ENCODE peak calls at places on chromosome X, in seven cellular contexts. One of them, this sample, is unnamed.

GRCh38 chrX:24513416-24513815 is 48.3 kb downstream of the PDK3 start:
- DNase-seq in GM12891: no peak
- DNase-seq in NB4: no peak
- DNase-seq in suprapubic skin: no peak
- DNase-seq in lower leg skin: no peak
- DNase-seq in HCT116: no peak
- DNase-seq in GM12878: peak; percentile 63
- DNase-seq in this sample: no peak

GRCh38 chrX:68018248-68019203 is 414.8 kb downstream of the OPHN1 start:
- DNase-seq in GM12891: no peak
- DNase-seq in NB4: peak; percentile 35
- DNase-seq in suprapubic skin: no peak
- DNase-seq in lower leg skin: no peak
- DNase-seq in HCT116: peak; percentile 10
- DNase-seq in GM12878: no peak
- DNase-seq in this sample: no peak

GRCh38 chrX:150363561-150364346 is 637 bp downstream of the MAMLD1 start:
- DNase-seq in GM12891: no peak
- DNase-seq in NB4: peak; percentile 14
- DNase-seq in suprapubic skin: no peak
- DNase-seq in lower leg skin: no peak
- DNase-seq in HCT116: no peak
- DNase-seq in GM12878: no peak
- DNase-seq in this sample: no peak

GRCh38 chrX:68835104-68835442 is 6.3 kb downstream of the EFNB1 start:
- DNase-seq in GM12891: no peak
- DNase-seq in NB4: no peak
- DNase-seq in suprapubic skin: no peak
- DNase-seq in lower leg skin: no peak
- DNase-seq in HCT116: no peak
- DNase-seq in GM12878: no peak
- DNase-seq in this sample: no peak

GRCh38 chrX:68832101-68832416 is 3.2 kb downstream of the EFNB1 start:
- DNase-seq in GM12891: peak; percentile 42
- DNase-seq in NB4: peak; percentile 77
- DNase-seq in suprapubic skin: peak; percentile 80
- DNase-seq in lower leg skin: peak; percentile 90
- DNase-seq in HCT116: no peak
- DNase-seq in GM12878: no peak
- DNase-seq in this sample: no peak

GRCh38 chrX:108053218-108053617 is 8.4 kb downstream of the VSIG1 start:
- DNase-seq in GM12891: no peak
- DNase-seq in NB4: no peak
- DNase-seq in suprapubic skin: no peak
- DNase-seq in lower leg skin: no peak
- DNase-seq in HCT116: no peak
- DNase-seq in GM12878: no peak
- DNase-seq in this sample: no peak

GRCh38 chrX:150202641-150203248 is 160.4 kb upstream of the MAMLD1 start:
- DNase-seq in GM12891: no peak
- DNase-seq in NB4: peak; percentile 44
- DNase-seq in suprapubic skin: no peak
- DNase-seq in lower leg skin: peak; percentile 78
- DNase-seq in HCT116: no peak
- DNase-seq in GM12878: no peak
- DNase-seq in this sample: no peak

GRCh38 chrX:9071031-9071650 is 37.2 kb upstream of the FAM9B start:
- DNase-seq in GM12891: no peak
- DNase-seq in NB4: no peak
- DNase-seq in suprapubic skin: no peak
- DNase-seq in lower leg skin: no peak
- DNase-seq in HCT116: no peak
- DNase-seq in GM12878: no peak
- DNase-seq in this sample: no peak

GRCh38 chrX:17174671-17175070 is 200.3 kb upstream of the NHS start:
- DNase-seq in GM12891: no peak
- DNase-seq in NB4: no peak
- DNase-seq in suprapubic skin: no peak
- DNase-seq in lower leg skin: no peak
- DNase-seq in HCT116: no peak
- DNase-seq in GM12878: no peak
- DNase-seq in this sample: no peak

GRCh38 chrX:150767475-150768131 is 74.4 kb downstream of the MTMR1 start:
- DNase-seq in GM12891: no peak
- DNase-seq in NB4: peak; percentile 96
- DNase-seq in suprapubic skin: no peak
- DNase-seq in lower leg skin: peak; percentile 69
- DNase-seq in HCT116: no peak
- DNase-seq in GM12878: no peak
- DNase-seq in this sample: no peak

GRCh38 chrX:40734956-40735317 is 405 bp downstream of the MED14 start:
- DNase-seq in GM12891: no peak
- DNase-seq in NB4: peak; percentile 57
- DNase-seq in suprapubic skin: no peak
- DNase-seq in lower leg skin: no peak
- DNase-seq in HCT116: no peak
- DNase-seq in GM12878: no peak
- DNase-seq in this sample: no peak

GRCh38 chrX:54248309-54248708 is 65.3 kb upstream of the FAM120C start:
- DNase-seq in GM12891: no peak
- DNase-seq in NB4: peak; percentile 14
- DNase-seq in suprapubic skin: no peak
- DNase-seq in lower leg skin: no peak
- DNase-seq in HCT116: peak; percentile 6
- DNase-seq in GM12878: no peak
- DNase-seq in this sample: no peak

GRCh38 chrX:69032601-69033000 is 132.7 kb downstream of the PJA1 start:
- DNase-seq in GM12891: no peak
- DNase-seq in NB4: no peak
- DNase-seq in suprapubic skin: no peak
- DNase-seq in lower leg skin: no peak
- DNase-seq in HCT116: peak; percentile 13
- DNase-seq in GM12878: no peak
- DNase-seq in this sample: no peak

GRCh38 chrX:123756320-123756719 is 23.5 kb upstream of the THOC2 start:
- DNase-seq in GM12891: no peak
- DNase-seq in NB4: no peak
- DNase-seq in suprapubic skin: no peak
- DNase-seq in lower leg skin: no peak
- DNase-seq in HCT116: no peak
- DNase-seq in GM12878: no peak
- DNase-seq in this sample: no peak

GRCh38 chrX:152878976-152879755 is 18.7 kb upstream of the ZNF185 start:
- DNase-seq in GM12891: no peak
- DNase-seq in NB4: no peak
- DNase-seq in suprapubic skin: no peak
- DNase-seq in lower leg skin: peak; percentile 81
- DNase-seq in HCT116: no peak
- DNase-seq in GM12878: no peak
- DNase-seq in this sample: no peak

GRCh38 chrX:13029341-13029740 is 15.1 kb downstream of the FAM9C start:
- DNase-seq in GM12891: no peak
- DNase-seq in NB4: no peak
- DNase-seq in suprapubic skin: peak; percentile 75
- DNase-seq in lower leg skin: no peak
- DNase-seq in HCT116: no peak
- DNase-seq in GM12878: no peak
- DNase-seq in this sample: no peak

GRCh38 chrX:21838937-21839333 is 482 bp upstream of the MBTPS2 start:
- DNase-seq in GM12891: no peak
- DNase-seq in NB4: no peak
- DNase-seq in suprapubic skin: no peak
- DNase-seq in lower leg skin: no peak
- DNase-seq in HCT116: no peak
- DNase-seq in GM12878: no peak
- DNase-seq in this sample: no peak

GRCh38 chrX:21847342-21847741 is 7.9 kb downstream of the MBTPS2 start:
- DNase-seq in GM12891: no peak
- DNase-seq in NB4: no peak
- DNase-seq in suprapubic skin: no peak
- DNase-seq in lower leg skin: no peak
- DNase-seq in HCT116: no peak
- DNase-seq in GM12878: no peak
- DNase-seq in this sample: no peak

GRCh38 chrX:77436271-77436670 is 10.9 kb upstream of the FGF16 start:
- DNase-seq in GM12891: no peak
- DNase-seq in NB4: no peak
- DNase-seq in suprapubic skin: no peak
- DNase-seq in lower leg skin: no peak
- DNase-seq in HCT116: no peak
- DNase-seq in GM12878: no peak
- DNase-seq in this sample: no peak
- TF ChIP-seq POLR2A in GM12891: no peak
- TF ChIP-seq POLR2A in NB4: no peak
- TF ChIP-seq POLR2A in suprapubic skin: no peak
- TF ChIP-seq POLR2A in lower leg skin: no peak
- TF ChIP-seq POLR2A in HCT116: no peak
- TF ChIP-seq POLR2A in GM12878: no peak
- TF ChIP-seq POLR2A in this sample: no peak

GRCh38 chrX:154000051-154000450 is 19.7 kb downstream of the IRAK1 start:
- DNase-seq in GM12891: no peak
- DNase-seq in NB4: peak; percentile 46
- DNase-seq in suprapubic skin: no peak
- DNase-seq in lower leg skin: no peak
- DNase-seq in HCT116: no peak
- DNase-seq in GM12878: no peak
- DNase-seq in this sample: no peak
- TF ChIP-seq POLR2A in GM12891: no peak
- TF ChIP-seq POLR2A in NB4: no peak
- TF ChIP-seq POLR2A in suprapubic skin: no peak
- TF ChIP-seq POLR2A in lower leg skin: no peak
- TF ChIP-seq POLR2A in HCT116: no peak
- TF ChIP-seq POLR2A in GM12878: no peak
- TF ChIP-seq POLR2A in this sample: no peak

DNA sequence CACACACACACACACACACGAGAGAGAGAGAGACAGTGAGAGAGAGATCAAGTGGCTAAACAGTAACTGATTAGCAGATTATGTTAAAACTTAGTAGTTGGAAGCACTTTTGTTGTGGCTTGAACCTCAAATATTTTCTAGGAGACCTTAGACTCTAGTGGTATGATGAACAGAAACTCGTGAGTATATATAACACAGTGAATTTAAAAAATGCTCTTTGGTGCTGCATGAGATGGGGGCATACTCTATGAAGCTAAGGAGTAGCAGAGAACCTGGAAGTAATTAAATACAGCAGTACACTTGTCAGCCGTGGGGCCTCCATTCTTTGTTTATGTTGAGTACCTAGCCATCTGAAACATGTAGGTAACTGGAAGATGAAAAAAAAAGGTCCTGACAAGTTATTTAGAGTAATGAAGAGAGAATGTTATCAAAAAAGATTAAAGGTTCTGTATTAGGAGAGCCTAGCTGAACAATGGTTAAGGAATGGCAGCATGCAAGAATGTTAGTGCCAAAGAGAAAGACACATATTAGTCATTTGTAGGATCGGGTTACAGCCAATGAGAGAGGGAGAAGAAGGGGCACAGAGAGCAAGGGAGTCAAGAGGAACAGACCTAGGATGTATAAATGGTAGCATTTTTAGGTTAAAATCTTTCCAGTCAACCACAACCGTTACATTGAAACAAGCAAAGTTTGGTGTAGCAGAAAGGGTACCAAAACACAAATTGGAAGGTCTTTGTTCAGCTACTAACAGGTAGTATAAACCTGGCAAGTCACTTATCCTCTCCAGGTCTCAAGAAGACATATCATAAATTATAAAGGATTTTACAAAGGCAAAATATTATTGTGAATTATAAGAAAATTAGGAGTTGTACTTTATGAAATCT is 316.7 kb upstream of the DIPK2B start:
- DNase-seq in GM12891: no peak
- DNase-seq in NB4: peak; percentile 39
- DNase-seq in suprapubic skin: no peak
- DNase-seq in lower leg skin: no peak
- DNase-seq in HCT116: peak; percentile 40
- DNase-seq in GM12878: no peak
- DNase-seq in this sample: no peak
- TF ChIP-seq POLR2A in GM12891: no peak
- TF ChIP-seq POLR2A in NB4: no peak
- TF ChIP-seq POLR2A in suprapubic skin: no peak
- TF ChIP-seq POLR2A in lower leg skin: no peak
- TF ChIP-seq POLR2A in HCT116: no peak
- TF ChIP-seq POLR2A in GM12878: no peak
- TF ChIP-seq POLR2A in this sample: no peak

DNA sequence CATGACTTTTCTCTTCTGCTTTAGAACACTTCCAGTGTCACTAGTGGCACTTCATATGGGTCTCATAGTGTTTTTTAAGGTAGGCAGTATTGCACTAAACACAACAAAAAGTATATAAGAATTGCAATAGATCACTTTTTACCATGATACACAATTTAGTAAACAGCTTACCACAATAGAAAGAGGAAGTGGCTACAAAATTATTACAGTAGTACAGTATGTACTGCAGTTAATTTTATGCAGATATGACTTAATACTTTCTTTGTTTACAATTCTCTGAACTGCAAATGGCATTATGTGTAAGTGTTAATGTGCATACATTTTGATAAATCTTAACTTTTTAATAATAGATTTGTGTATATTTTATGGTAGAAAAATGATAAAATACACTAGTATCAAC is 157.3 kb downstream of the RRAGB start:
- DNase-seq in GM12891: no peak
- DNase-seq in NB4: no peak
- DNase-seq in suprapubic skin: no peak
- DNase-seq in lower leg skin: no peak
- DNase-seq in HCT116: no peak
- DNase-seq in GM12878: no peak
- DNase-seq in this sample: no peak
- TF ChIP-seq POLR2A in GM12891: no peak
- TF ChIP-seq POLR2A in NB4: no peak
- TF ChIP-seq POLR2A in suprapubic skin: no peak
- TF ChIP-seq POLR2A in lower leg skin: no peak
- TF ChIP-seq POLR2A in HCT116: no peak
- TF ChIP-seq POLR2A in GM12878: no peak
- TF ChIP-seq POLR2A in this sample: no peak

GRCh38 chrX:134460005-134460860 is at the start of gene HPRT1:
- DNase-seq in GM12891: peak; percentile 53
- DNase-seq in NB4: peak; percentile 86
- DNase-seq in suprapubic skin: peak; percentile 83
- DNase-seq in lower leg skin: peak; percentile 93
- DNase-seq in HCT116: peak; percentile 38
- DNase-seq in GM12878: no peak
- DNase-seq in this sample: no peak
- TF ChIP-seq POLR2A in GM12891: no peak
- TF ChIP-seq POLR2A in NB4: peak; percentile 62
- TF ChIP-seq POLR2A in suprapubic skin: no peak
- TF ChIP-seq POLR2A in lower leg skin: no peak
- TF ChIP-seq POLR2A in HCT116: no peak
- TF ChIP-seq POLR2A in GM12878: peak; percentile 87
- TF ChIP-seq POLR2A in this sample: peak; percentile 12

DNA sequence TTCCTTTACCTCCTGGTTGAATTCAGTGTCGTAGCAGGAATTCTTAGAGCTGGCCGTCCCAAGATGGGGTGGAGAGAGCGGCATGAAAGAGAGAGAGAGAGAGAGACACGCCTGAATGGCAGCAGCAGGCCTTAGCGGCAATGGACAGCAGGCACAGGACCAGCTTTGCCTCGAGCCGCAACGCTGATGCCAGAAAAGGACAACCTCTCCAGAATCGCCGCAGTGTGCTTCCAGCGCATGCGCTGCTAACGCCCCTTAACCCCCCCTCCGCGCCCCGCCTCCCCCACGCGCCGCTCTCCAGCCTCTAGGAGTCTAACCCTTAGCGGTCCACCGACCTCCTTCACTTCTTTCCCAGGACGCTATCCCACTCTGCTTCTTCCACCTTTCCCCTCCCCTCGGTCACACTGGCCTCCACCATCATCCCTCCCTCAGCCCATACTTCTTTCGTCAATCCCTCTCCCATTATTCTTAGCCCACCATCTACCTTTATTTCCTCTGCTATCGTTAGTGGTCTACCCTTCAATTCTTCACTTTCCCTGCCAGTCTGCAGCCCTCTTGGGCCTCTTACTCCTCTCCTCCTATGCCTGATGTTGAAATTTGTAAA is 10.5 kb upstream of the ZCCHC13 start:
- DNase-seq in GM12891: peak; percentile 22
- DNase-seq in NB4: peak; percentile 79
- DNase-seq in suprapubic skin: peak; percentile 82
- DNase-seq in lower leg skin: peak; percentile 95
- DNase-seq in HCT116: peak; percentile 57
- DNase-seq in GM12878: no peak
- DNase-seq in this sample: no peak
- TF ChIP-seq POLR2A in GM12891: no peak
- TF ChIP-seq POLR2A in NB4: no peak
- TF ChIP-seq POLR2A in suprapubic skin: no peak
- TF ChIP-seq POLR2A in lower leg skin: no peak
- TF ChIP-seq POLR2A in HCT116: peak; percentile 66
- TF ChIP-seq POLR2A in GM12878: peak; percentile 31
- TF ChIP-seq POLR2A in this sample: no peak